ENCODE peak calls at places on chromosomes 7 and 10, in seven cellular contexts. A is IMR-90, I is neuronal stem cell, E is mesenchymal stem cell, W is trophoblast cell, V is H1, Y is mesendoderm. T is an unnamed sample.

GRCh38 chr7:19213746-19214145 is 68.5 kb upstream of the FERD3L start:
- DNase-seq in A (no peak), I (no peak), E (no peak), W (no peak), V (no peak), Y (no peak), T (no peak)

GRCh38 chr7:39130740-39131538 is 153.2 kb downstream of the POU6F2 start:
- DNase-seq in A (no peak), I (no peak), E (no peak), W (peak), V (no peak), Y (no peak), T (no peak)

GRCh38 chr7:32901629-32902028 is 10.1 kb upstream of the KBTBD2 start:
- DNase-seq in A (no peak), I (no peak), E (no peak), W (no peak), V (no peak), Y (no peak), T (no peak)

GRCh38 chr7:18541189-18541870 is 45.8 kb downstream of the HDAC9 start:
- DNase-seq in A (peak), I (no peak), E (peak), W (no peak), V (no peak), Y (no peak), T (no peak)

GRCh38 chr7:72408966-72409637 is 3.0 kb downstream of the CALN1 start:
- DNase-seq in A (no peak), I (no peak), E (no peak), W (no peak), V (no peak), Y (no peak), T (no peak)

GRCh38 chr7:7257899-7258692 is 75.8 kb downstream of the C1GALT1 start:
- DNase-seq in A (peak), I (no peak), E (peak), W (peak), V (no peak), Y (no peak), T (no peak)

GRCh38 chr10:132938472-132939329 is 3.7 kb downstream of the CFAP46 start:
- DNase-seq in A (no peak), I (peak), E (no peak), W (no peak), V (no peak), Y (peak), T (peak)

GRCh38 chr7:117212969-117213877 is 109.6 kb downstream of the WNT2 start:
- DNase-seq in A (peak), I (peak), E (peak), W (peak), V (peak), Y (peak), T (peak)

GRCh38 chr7:50556247-50556976 is 8.8 kb downstream of the DDC start:
- DNase-seq in A (no peak), I (no peak), E (no peak), W (peak), V (no peak), Y (no peak), T (no peak)

GRCh38 chr7:55427800-55428199 is 62.7 kb downstream of the LANCL2 start:
- DNase-seq in A (no peak), I (no peak), E (no peak), W (no peak), V (no peak), Y (peak), T (no peak)

GRCh38 chr10:37488792-37489657 is 363.6 kb downstream of the ANKRD30A start:
- DNase-seq in A (no peak), I (no peak), E (no peak), W (peak), V (no peak), Y (peak), T (no peak)

GRCh38 chr7:101870361-101871062 is 53.1 kb downstream of the CUX1 start:
- DNase-seq in A (peak), I (no peak), E (peak), W (peak), V (no peak), Y (peak), T (peak)

GRCh38 chr7:84196007-84196551 is 1.5 kb upstream of the SEMA3A start:
- DNase-seq in A (peak), I (no peak), E (peak), W (no peak), V (no peak), Y (peak), T (peak)

GRCh38 chr10:79936625-79937255 is 12.2 kb downstream of the SFTPD start:
- DNase-seq in A (no peak), I (no peak), E (no peak), W (no peak), V (no peak), Y (no peak), T (peak)

GRCh38 chr7:123573896-123574467 is 16.4 kb upstream of the NDUFA5 start:
- DNase-seq in A (no peak), I (no peak), E (no peak), W (no peak), V (no peak), Y (no peak), T (no peak)

GRCh38 chr10:124417846-124418725 is 637 bp downstream of the OAT start:
- DNase-seq in A (peak), I (peak), E (peak), W (peak), V (no peak), Y (peak), T (peak)

GRCh38 chr10:105259201-105259600 is 618.1 kb downstream of the SORCS3 start:
- DNase-seq in A (no peak), I (no peak), E (no peak), W (no peak), V (no peak), Y (no peak), T (no peak)

GRCh38 chr10:85490431-85490830 is 876.2 kb downstream of the GRID1 start:
- DNase-seq in A (no peak), I (no peak), E (no peak), W (no peak), V (no peak), Y (no peak), T (no peak)

GRCh38 chr10:124220547-124220946 is 127.1 kb upstream of the CHST15 start:
- DNase-seq in A (no peak), I (no peak), E (peak), W (no peak), V (no peak), Y (no peak), T (no peak)

GRCh38 chr7:29619848-29620247 is 56.2 kb downstream of the PRR15 start:
- DNase-seq in A (no peak), I (no peak), E (no peak), W (no peak), V (no peak), Y (no peak), T (no peak)

GRCh38 chr7:16804674-16805439 is at the start of gene AGR2:
- DNase-seq in A (peak), I (no peak), E (no peak), W (no peak), V (no peak), Y (no peak), T (no peak)

GRCh38 chr7:26393855-26394254 is 102.2 kb downstream of the SNX10 start:
- DNase-seq in A (no peak), I (no peak), E (no peak), W (peak), V (no peak), Y (no peak), T (no peak)

GRCh38 chr7:6520163-6520981 is 30.9 kb downstream of the GRID2IP start:
- DNase-seq in A (no peak), I (no peak), E (no peak), W (no peak), V (no peak), Y (no peak), T (no peak)

GRCh38 chr10:71520042-71520441 is 123.3 kb downstream of the CDH23 start:
- DNase-seq in A (peak), I (no peak), E (peak), W (no peak), V (no peak), Y (no peak), T (no peak)

GRCh38 chr10:51696251-51696650 is 3.1 kb downstream of the CSTF2T start:
- DNase-seq in A (no peak), I (no peak), E (no peak), W (no peak), V (no peak), Y (no peak), T (no peak)

GRCh38 chr7:142711722-142712616 is 37.3 kb upstream of the PRSS1 start:
- DNase-seq in A (peak), I (no peak), E (peak), W (peak), V (no peak), Y (peak), T (no peak)

GRCh38 chr7:158407581-158408331 is 179.9 kb downstream of the PTPRN2 start:
- DNase-seq in A (no peak), I (peak), E (peak), W (peak), V (no peak), Y (peak), T (no peak)

GRCh38 chr7:99559276-99559915 is 954 bp downstream of the ZNF655 start:
- DNase-seq in A (peak), I (no peak), E (peak), W (peak), V (no peak), Y (peak), T (no peak)

GRCh38 chr7:103573479-103574058 is 127.6 kb upstream of the SLC26A5 start:
- DNase-seq in A (peak), I (peak), E (peak), W (peak), V (no peak), Y (peak), T (no peak)

GRCh38 chr10:47058961-47059391 is 147.7 kb downstream of the PTPN20 start:
- DNase-seq in A (peak), I (no peak), E (no peak), W (peak), V (no peak), Y (no peak), T (no peak)

GRCh38 chr10:93376372-93377296 is 105.5 kb downstream of the MYOF start:
- DNase-seq in A (peak), I (peak), E (peak), W (peak), V (no peak), Y (peak), T (peak)

GRCh38 chr7:106858618-106859532 is 6.2 kb upstream of the PIK3CG start:
- DNase-seq in A (no peak), I (no peak), E (no peak), W (no peak), V (no peak), Y (no peak), T (no peak)

GRCh38 chr10:62694537-62695126 is 109.9 kb upstream of the ADO start:
- DNase-seq in A (no peak), I (no peak), E (no peak), W (no peak), V (no peak), Y (no peak), T (no peak)

GRCh38 chr10:119090026-119090808 is 9.6 kb upstream of the EIF3A start:
- DNase-seq in A (no peak), I (no peak), E (no peak), W (no peak), V (no peak), Y (no peak), T (no peak)

GRCh38 chr7:100215895-100216294 is 3.9 kb upstream of the PVRIG start:
- DNase-seq in A (peak), I (no peak), E (peak), W (no peak), V (no peak), Y (no peak), T (no peak)

GRCh38 chr7:105323366-105323765 is 65.4 kb downstream of the SRPK2 start:
- DNase-seq in A (no peak), I (no peak), E (no peak), W (no peak), V (no peak), Y (no peak), T (no peak)

GRCh38 chr7:81482600-81483186 is 287.2 kb downstream of the HGF start:
- DNase-seq in A (peak), I (no peak), E (peak), W (peak), V (no peak), Y (no peak), T (no peak)

GRCh38 chr10:124703778-124704427 is 40.3 kb downstream of the FAM53B start:
- DNase-seq in A (no peak), I (no peak), E (peak), W (no peak), V (no peak), Y (no peak), T (no peak)

GRCh38 chr10:70596860-70597809 is 5.4 kb downstream of the PRF1 start:
- DNase-seq in A (no peak), I (no peak), E (no peak), W (no peak), V (no peak), Y (no peak), T (no peak)

DNA sequence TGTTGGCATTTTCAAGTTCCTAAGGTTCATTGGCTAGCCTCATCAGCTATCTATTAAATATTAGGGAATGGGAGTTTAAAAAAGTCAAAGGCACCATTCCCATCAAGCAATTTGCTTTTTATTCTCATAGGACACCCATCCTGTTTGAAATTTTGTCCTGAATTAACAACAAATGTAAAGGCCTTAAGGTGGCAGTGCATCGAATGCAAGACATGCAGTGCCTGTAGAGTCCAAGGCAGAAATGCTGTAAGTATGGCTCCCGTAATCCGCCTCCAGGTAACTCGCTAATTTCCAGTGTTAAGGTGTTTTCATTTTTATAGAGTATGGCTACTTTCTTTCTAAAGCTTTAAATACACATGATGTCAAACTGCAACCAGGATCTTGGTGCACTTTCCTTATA is 141.9 kb upstream of the SAMD8 start:
- DNase-seq in A (no peak), I (no peak), E (no peak), W (no peak), V (no peak), Y (no peak), T (no peak)
- H3K4ac ChIP-seq in A (no peak), I (no peak), E (no peak), W (no peak), V (no peak), Y (no peak), T (no peak)

DNA sequence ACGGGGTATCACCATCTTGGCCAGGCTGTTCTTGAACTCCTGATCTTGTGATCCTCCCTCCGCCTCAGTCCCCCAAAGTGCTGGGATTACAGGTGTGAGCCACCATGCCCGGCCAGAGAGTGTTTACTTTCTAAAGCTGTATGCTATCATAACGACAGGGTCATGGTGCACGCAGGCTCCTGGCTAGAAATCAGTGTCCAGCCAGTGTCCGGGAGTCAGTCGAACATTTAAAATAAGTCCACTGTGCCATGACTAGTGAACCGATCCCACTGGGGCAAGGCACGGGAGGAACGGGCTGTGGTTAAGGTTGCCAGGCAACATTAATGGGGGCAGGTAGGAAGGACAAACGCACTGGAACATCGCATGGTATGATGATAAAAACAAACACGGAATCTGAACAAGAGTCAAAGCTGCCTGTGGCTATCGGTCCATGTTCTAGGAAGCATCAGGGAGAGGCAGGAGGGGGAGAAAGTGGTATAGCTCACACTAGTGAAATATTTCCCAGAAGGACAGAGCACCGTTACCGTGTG is 89.0 kb upstream of the SEPHS1 start:
- DNase-seq in A (no peak), I (no peak), E (no peak), W (no peak), V (no peak), Y (no peak), T (no peak)
- H3K4ac ChIP-seq in A (no peak), I (no peak), E (no peak), W (no peak), V (no peak), Y (no peak), T (no peak)

GRCh38 chr10:49664842-49665355 is 14.6 kb upstream of the C10orf53 start:
- DNase-seq in A (no peak), I (no peak), E (no peak), W (no peak), V (no peak), Y (no peak), T (peak)

GRCh38 chr10:49664006-49664841 is 15.2 kb upstream of the C10orf53 start:
- DNase-seq in A (no peak), I (no peak), E (no peak), W (no peak), V (no peak), Y (no peak), T (no peak)

GRCh38 chr10:49661291-49661856 is 18.1 kb upstream of the C10orf53 start:
- DNase-seq in A (no peak), I (no peak), E (no peak), W (no peak), V (no peak), Y (no peak), T (peak)

GRCh38 chr10:49662169-49662830 is 17.2 kb upstream of the C10orf53 start:
- DNase-seq in A (no peak), I (no peak), E (no peak), W (no peak), V (no peak), Y (no peak), T (no peak)

GRCh38 chr10:49663596-49663995 is 15.9 kb upstream of the C10orf53 start:
- DNase-seq in A (no peak), I (no peak), E (no peak), W (no peak), V (no peak), Y (no peak), T (no peak)
- H3K4ac ChIP-seq in A (no peak), I (no peak), E (no peak), W (no peak), V (no peak), Y (no peak), T (no peak)

DNA sequence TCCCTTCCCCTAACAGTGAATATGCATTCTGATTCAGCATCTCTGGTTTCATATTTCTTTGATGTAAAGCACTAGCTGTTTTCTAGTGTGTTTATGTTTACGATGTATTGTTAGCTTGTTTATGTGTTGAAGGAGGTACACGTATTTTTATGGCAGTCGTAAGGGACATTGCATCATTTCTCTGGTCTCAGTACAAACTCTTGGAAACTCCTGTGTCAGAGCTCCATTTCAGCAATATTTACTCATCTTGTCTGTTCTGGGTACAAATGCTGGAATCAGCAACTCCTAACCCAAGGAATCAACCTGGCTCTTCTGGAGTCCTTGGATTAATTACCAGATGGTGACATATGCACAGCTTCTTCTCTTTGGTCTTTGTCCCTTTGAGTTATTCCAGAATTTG is 270.0 kb upstream of the PLXDC2 start:
- DNase-seq in A (no peak), I (no peak), E (peak), W (no peak), V (no peak), Y (no peak), T (no peak)
- H3K4ac ChIP-seq in A (no peak), I (no peak), E (no peak), W (no peak), V (no peak), Y (no peak), T (no peak)

GRCh38 chr10:131657985-131658330 is 242.8 kb upstream of the PPP2R2D start:
- DNase-seq in A (no peak), I (no peak), E (no peak), W (no peak), V (no peak), Y (no peak), T (peak)
- H3K4ac ChIP-seq in A (no peak), I (no peak), E (no peak), W (no peak), V (no peak), Y (no peak), T (no peak)

GRCh38 chr10:3803884-3804741 is 19.1 kb upstream of the KLF6 start:
- DNase-seq in A (peak), I (no peak), E (peak), W (peak), V (no peak), Y (peak), T (no peak)

GRCh38 chr10:3801558-3802192 is 16.7 kb upstream of the KLF6 start:
- DNase-seq in A (no peak), I (no peak), E (no peak), W (no peak), V (no peak), Y (no peak), T (no peak)

GRCh38 chr10:3805227-3805790 is 20.3 kb upstream of the KLF6 start:
- DNase-seq in A (peak), I (no peak), E (peak), W (peak), V (no peak), Y (no peak), T (no peak)

GRCh38 chr10:3803295-3803883 is 18.4 kb upstream of the KLF6 start:
- DNase-seq in A (peak), I (no peak), E (peak), W (peak), V (no peak), Y (peak), T (no peak)

DNA sequence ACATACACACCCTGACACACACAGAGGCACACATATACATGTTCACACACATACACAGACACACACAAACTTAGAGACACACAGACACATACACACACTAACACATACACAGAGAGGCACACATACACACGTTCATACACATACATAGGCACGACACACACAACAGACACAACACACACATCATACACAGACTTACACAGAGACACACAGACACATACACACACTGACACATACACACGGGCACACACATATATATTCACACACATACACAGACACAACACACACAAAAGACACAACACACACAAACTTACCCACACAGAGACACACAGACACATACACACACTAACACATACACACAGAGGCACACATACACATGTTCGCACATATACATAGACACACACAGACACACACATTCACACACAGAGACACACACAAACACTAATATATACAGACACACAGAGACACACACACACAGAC is 17.6 kb upstream of the KLF6 start:
- DNase-seq in A (no peak), I (no peak), E (no peak), W (no peak), V (no peak), Y (no peak), T (no peak)
- H3K4ac ChIP-seq in A (peak), I (no peak), E (peak), W (no peak), V (peak), Y (no peak), T (no peak)

GRCh38 chr7:79570904-79571303 is 117.4 kb upstream of the MAGI2 start:
- DNase-seq in A (no peak), I (no peak), E (no peak), W (no peak), V (no peak), Y (no peak), T (no peak)
- H3K4ac ChIP-seq in A (no peak), I (no peak), E (no peak), W (no peak), V (no peak), Y (no peak), T (no peak)

DNA sequence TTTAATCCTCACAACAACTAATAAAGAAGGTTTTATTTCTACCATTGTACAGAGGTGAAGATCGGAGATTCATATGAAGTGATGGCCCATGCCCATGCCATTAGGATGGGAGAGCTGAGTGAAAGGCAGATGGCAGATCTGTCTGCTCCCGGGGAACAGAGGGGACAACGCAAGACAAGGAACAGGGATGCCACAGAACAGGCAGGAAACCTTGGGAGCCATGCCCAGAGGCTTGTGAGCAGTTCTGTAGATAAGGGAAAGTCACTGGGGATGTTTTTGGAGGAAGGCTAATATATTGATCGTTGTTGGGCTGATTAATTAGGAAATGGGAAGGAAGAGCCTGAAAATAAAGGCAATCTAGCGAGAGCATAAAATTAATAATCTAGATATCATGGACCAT is 73.1 kb upstream of the ITGB1 start:
- DNase-seq in A (no peak), I (no peak), E (no peak), W (no peak), V (no peak), Y (no peak), T (no peak)
- H3K4ac ChIP-seq in A (peak), I (no peak), E (no peak), W (no peak), V (no peak), Y (no peak), T (no peak)

T was measured in H9.